ENCODE peak calls at places on chromosomes 12 and 14, in ten cellular contexts. M is K562, E is ovary, L is uterus, O is mesendoderm, C is SK-N-SH, A is pancreas, V is upper lobe of right lung, R is IMR-90, J is breast epithelium. K is an unnamed sample.
A peak's percentile ranks its signal among the peaks of the same experiment; 100 is the strongest.

GRCh38 chr14:81837304-81837703 is 303.7 kb upstream of the SEL1L start:
- DNase-seq in M (no peak), E (no peak), L (no peak), O (no peak), C (no peak), A (no peak), V (no peak), R (no peak), J (no peak), K (no peak)

GRCh38 chr12:105466901-105467598 is 136.6 kb downstream of the C12orf75 start:
- DNase-seq in M (no peak), E (no peak), L (no peak), O (no peak), C (no peak), A (no peak), V (no peak), R (no peak), J (no peak), K (no peak)

GRCh38 chr12:115914122-115914521 is 363.4 kb downstream of the MED13L start:
- DNase-seq in M (no peak), E (no peak), L (no peak), O (no peak), C (no peak), A (no peak), V (no peak), R (no peak), J (no peak), K (no peak)

GRCh38 chr12:31325524-31325875 is 450 bp downstream of the SINHCAF start:
- DNase-seq in M (peak; percentile 19), E (no peak), L (peak; percentile 40), O (no peak), C (no peak), A (peak; percentile 17), V (no peak), R (no peak), J (no peak), K (no peak)

GRCh38 chr14:95496111-95496681 is 20.3 kb downstream of the SYNE3 start:
- DNase-seq in M (no peak), E (no peak), L (no peak), O (peak; percentile 83), C (no peak), A (no peak), V (no peak), R (no peak), J (no peak), K (no peak)

GRCh38 chr12:109156036-109156435 is 39.6 kb downstream of the ACACB start:
- DNase-seq in M (no peak), E (no peak), L (no peak), O (no peak), C (no peak), A (no peak), V (no peak), R (no peak), J (no peak), K (no peak)

GRCh38 chr14:23033801-23034497 is 751 bp downstream of the PSMB5 start:
- DNase-seq in M (no peak), E (no peak), L (no peak), O (no peak), C (no peak), A (no peak), V (no peak), R (no peak), J (no peak), K (no peak)

GRCh38 chr14:69487226-69487625 is 2.7 kb downstream of the PLEKHD1 start:
- DNase-seq in M (no peak), E (no peak), L (no peak), O (no peak), C (no peak), A (no peak), V (no peak), R (no peak), J (no peak), K (no peak)

GRCh38 chr14:89899917-89900680 is 54.4 kb downstream of the EFCAB11 start:
- DNase-seq in M (peak; percentile 3), E (no peak), L (no peak), O (peak; percentile 36), C (peak; percentile 43), A (no peak), V (no peak), R (peak; percentile 49), J (no peak), K (no peak)

GRCh38 chr12:58888131-58888783 is 32.0 kb downstream of the LRIG3 start:
- DNase-seq in M (no peak), E (peak; percentile 22), L (peak; percentile 37), O (no peak), C (no peak), A (peak; percentile 51), V (no peak), R (peak; percentile 63), J (no peak), K (peak; percentile 58)

GRCh38 chr12:123946152-123946515 is 26.5 kb downstream of the CCDC92 start:
- DNase-seq in M (no peak), E (no peak), L (no peak), O (no peak), C (no peak), A (no peak), V (no peak), R (no peak), J (no peak), K (no peak)

GRCh38 chr12:65967696-65968095 is 143.4 kb downstream of the HMGA2 start:
- DNase-seq in M (no peak), E (no peak), L (no peak), O (no peak), C (no peak), A (no peak), V (no peak), R (no peak), J (no peak), K (no peak)

GRCh38 chr14:105484069-105484996 is 2.4 kb upstream of the CRIP1 start:
- DNase-seq in M (no peak), E (no peak), L (peak; percentile 68), O (no peak), C (no peak), A (no peak), V (no peak), R (no peak), J (no peak), K (no peak)
- H3K4me1 ChIP-seq in M (peaks cover 12% of the 10 kb centered on the region), E (peaks cover 15% of the 10 kb centered on the region), L (peaks cover 51% of the 10 kb centered on the region), O (peaks cover 5% of the 10 kb centered on the region), C (peaks cover 76% of the 10 kb centered on the region), A (peaks cover 18% of the 10 kb centered on the region), V (peaks cover 78% of the 10 kb centered on the region), R (peaks cover 15% of the 10 kb centered on the region), J (peaks cover 42% of the 10 kb centered on the region), K (peaks cover 28% of the 10 kb centered on the region)

GRCh38 chr12:69241444-69242092 is 2.2 kb downstream of the CPSF6 start:
- DNase-seq in M (no peak), E (no peak), L (no peak), O (no peak), C (no peak), A (no peak), V (no peak), R (peak; percentile 10), J (no peak), K (no peak)
- H3K4me3 ChIP-seq in M (peak overlapping the region; percentile 74), E (peak overlapping the region; percentile 5), L (peak overlapping the region; percentile 94), O (no peak overlapping the region), C (peak overlapping the region; percentile 99), A (no peak overlapping the region), V (peak overlapping the region; percentile 77), R (peak overlapping the region; percentile 27), J (peak overlapping the region; percentile 39), K (peak overlapping the region; percentile 90)

DNA sequence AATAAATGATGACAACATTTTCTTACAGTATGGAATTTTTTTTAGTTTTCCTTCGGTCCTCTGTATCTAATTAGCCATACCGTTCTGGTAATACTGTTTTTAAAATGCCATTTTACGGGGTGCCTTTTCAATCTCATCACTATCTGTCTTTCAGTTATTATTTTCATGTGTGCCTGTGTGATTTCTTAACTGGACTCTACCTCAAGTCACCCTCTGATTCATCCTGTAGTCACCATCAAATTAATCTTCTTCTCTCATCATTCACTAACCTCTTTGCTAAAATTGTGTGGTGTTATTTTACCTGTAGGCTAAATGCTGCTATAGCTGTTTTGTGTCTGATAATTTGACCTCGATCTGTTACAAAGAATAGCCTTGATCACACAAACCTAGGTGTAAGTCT is 16.0 kb upstream of the CCT2 start:
- DNase-seq in M (no peak), E (no peak), L (no peak), O (no peak), C (no peak), A (no peak), V (no peak), R (peak; percentile 49), J (no peak), K (no peak)
- H3K27ac ChIP-seq in M (no peak overlapping the region), E (no peak overlapping the region), L (no peak overlapping the region), O (no peak overlapping the region), C (peak overlapping the region; percentile 72), A (no peak overlapping the region), V (no peak overlapping the region), R (no peak overlapping the region), J (no peak overlapping the region), K (peak overlapping the region; percentile 36)

GRCh38 chr14:20455355-20456300 is 602 bp downstream of the APEX1 start:
- DNase-seq in M (peak; percentile 84), E (no peak), L (no peak), O (no peak), C (peak; percentile 80), A (no peak), V (no peak), R (peak; percentile 89), J (peak; percentile 55), K (no peak)
- H3K4me1 ChIP-seq in M (peaks cover 22% of the 10 kb centered on the region), E (peaks cover 4% of the 10 kb centered on the region), L (peaks cover 14% of the 10 kb centered on the region), O (peaks cover 3% of the 10 kb centered on the region), C (peaks cover 14% of the 10 kb centered on the region), A (peaks cover 20% of the 10 kb centered on the region), V (peaks cover 43% of the 10 kb centered on the region), R (peaks cover 4% of the 10 kb centered on the region), J (peaks cover 11% of the 10 kb centered on the region), K (peaks cover 40% of the 10 kb centered on the region)

GRCh38 chr12:47729233-47729632 is 3.9 kb upstream of the ENDOU start:
- DNase-seq in M (no peak), E (no peak), L (no peak), O (no peak), C (no peak), A (no peak), V (no peak), R (peak; percentile 87), J (no peak), K (no peak)

GRCh38 chr12:47722926-47723631 is 2.2 kb downstream of the ENDOU start:
- DNase-seq in M (no peak), E (no peak), L (no peak), O (no peak), C (no peak), A (no peak), V (no peak), R (no peak), J (no peak), K (no peak)

GRCh38 chr12:47722136-47722834 is 3.0 kb downstream of the ENDOU start:
- DNase-seq in M (no peak), E (no peak), L (no peak), O (no peak), C (no peak), A (no peak), V (no peak), R (no peak), J (no peak), K (no peak)

GRCh38 chr12:47725091-47725772 is at the start of gene ENDOU:
- DNase-seq in M (no peak), E (no peak), L (no peak), O (no peak), C (no peak), A (no peak), V (no peak), R (no peak), J (no peak), K (no peak)

GRCh38 chr12:47725893-47726292 is 603 bp upstream of the ENDOU start:
- DNase-seq in M (no peak), E (no peak), L (no peak), O (no peak), C (no peak), A (no peak), V (no peak), R (peak; percentile 89), J (no peak), K (no peak)
- H3K4me3 ChIP-seq in M (no peak overlapping the region), E (no peak overlapping the region), L (no peak overlapping the region), O (no peak overlapping the region), C (no peak overlapping the region), A (no peak overlapping the region), V (no peak overlapping the region), R (no peak overlapping the region), J (no peak overlapping the region), K (no peak overlapping the region)

K was measured in psoas muscle.